ENCODE peak calls at places on chromosomes 1 and 21, in nine cellular contexts. One of them, this sample, is unnamed.

GRCh38 chr1:159829822-159830455 is 3.3 kb downstream of the SLAMF8 start:
- DNase-seq in CD8-positive, alpha-beta memory T cell: no peak
- DNase-seq in GM23248: peak
- DNase-seq in CD8-positive, alpha-beta T cell: no peak
- DNase-seq in endodermal cell: no peak
- DNase-seq in SJSA1: no peak
- DNase-seq in RWPE1: no peak
- DNase-seq in H9: no peak
- DNase-seq in heart right ventricle: no peak
- DNase-seq in this sample: no peak

GRCh38 chr1:117312453-117313138 is 54.7 kb upstream of the MAN1A2 start:
- DNase-seq in CD8-positive, alpha-beta memory T cell: no peak
- DNase-seq in GM23248: peak
- DNase-seq in CD8-positive, alpha-beta T cell: no peak
- DNase-seq in endodermal cell: no peak
- DNase-seq in SJSA1: peak
- DNase-seq in RWPE1: peak
- DNase-seq in H9: no peak
- DNase-seq in heart right ventricle: no peak
- DNase-seq in this sample: peak

GRCh38 chr1:85203573-85204169 is 2.9 kb upstream of the SYDE2 start:
- DNase-seq in CD8-positive, alpha-beta memory T cell: no peak
- DNase-seq in GM23248: peak
- DNase-seq in CD8-positive, alpha-beta T cell: no peak
- DNase-seq in endodermal cell: no peak
- DNase-seq in SJSA1: no peak
- DNase-seq in RWPE1: no peak
- DNase-seq in H9: no peak
- DNase-seq in heart right ventricle: no peak
- DNase-seq in this sample: no peak

GRCh38 chr1:176566004-176566975 is 103.3 kb downstream of the PAPPA2 start:
- DNase-seq in CD8-positive, alpha-beta memory T cell: no peak
- DNase-seq in GM23248: peak
- DNase-seq in CD8-positive, alpha-beta T cell: no peak
- DNase-seq in endodermal cell: no peak
- DNase-seq in SJSA1: no peak
- DNase-seq in RWPE1: no peak
- DNase-seq in H9: no peak
- DNase-seq in heart right ventricle: no peak
- DNase-seq in this sample: no peak

GRCh38 chr1:208595236-208595635 is 351.1 kb upstream of the PLXNA2 start:
- DNase-seq in CD8-positive, alpha-beta memory T cell: no peak
- DNase-seq in GM23248: no peak
- DNase-seq in CD8-positive, alpha-beta T cell: no peak
- DNase-seq in endodermal cell: no peak
- DNase-seq in SJSA1: no peak
- DNase-seq in RWPE1: no peak
- DNase-seq in H9: no peak
- DNase-seq in heart right ventricle: no peak
- DNase-seq in this sample: no peak

GRCh38 chr1:7727816-7728477 is 43.1 kb upstream of the VAMP3 start:
- DNase-seq in CD8-positive, alpha-beta memory T cell: no peak
- DNase-seq in GM23248: no peak
- DNase-seq in CD8-positive, alpha-beta T cell: no peak
- DNase-seq in endodermal cell: no peak
- DNase-seq in SJSA1: no peak
- DNase-seq in RWPE1: no peak
- DNase-seq in H9: no peak
- DNase-seq in heart right ventricle: no peak
- DNase-seq in this sample: no peak

GRCh38 chr1:24743404-24744211 is 1.6 kb upstream of the CLIC4 start:
- DNase-seq in CD8-positive, alpha-beta memory T cell: no peak
- DNase-seq in GM23248: peak
- DNase-seq in CD8-positive, alpha-beta T cell: no peak
- DNase-seq in endodermal cell: peak
- DNase-seq in SJSA1: peak
- DNase-seq in RWPE1: peak
- DNase-seq in H9: peak
- DNase-seq in heart right ventricle: no peak
- DNase-seq in this sample: peak

GRCh38 chr1:150549496-150550221 is 451 bp downstream of the ADAMTSL4 start:
- DNase-seq in CD8-positive, alpha-beta memory T cell: no peak
- DNase-seq in GM23248: peak
- DNase-seq in CD8-positive, alpha-beta T cell: no peak
- DNase-seq in endodermal cell: peak
- DNase-seq in SJSA1: no peak
- DNase-seq in RWPE1: peak
- DNase-seq in H9: peak
- DNase-seq in heart right ventricle: no peak
- DNase-seq in this sample: no peak

GRCh38 chr1:242454262-242455051 is 70.0 kb downstream of the PLD5 start:
- DNase-seq in CD8-positive, alpha-beta memory T cell: no peak
- DNase-seq in GM23248: peak
- DNase-seq in CD8-positive, alpha-beta T cell: no peak
- DNase-seq in endodermal cell: no peak
- DNase-seq in SJSA1: peak
- DNase-seq in RWPE1: peak
- DNase-seq in H9: no peak
- DNase-seq in heart right ventricle: no peak
- DNase-seq in this sample: no peak

GRCh38 chr1:93710499-93710898 is 28.9 kb upstream of the BCAR3 start:
- DNase-seq in CD8-positive, alpha-beta memory T cell: no peak
- DNase-seq in GM23248: no peak
- DNase-seq in CD8-positive, alpha-beta T cell: no peak
- DNase-seq in endodermal cell: no peak
- DNase-seq in SJSA1: no peak
- DNase-seq in RWPE1: no peak
- DNase-seq in H9: no peak
- DNase-seq in heart right ventricle: no peak
- DNase-seq in this sample: no peak

GRCh38 chr1:178530037-178530402 is 17.1 kb downstream of the TEX35 start:
- DNase-seq in CD8-positive, alpha-beta memory T cell: no peak
- DNase-seq in GM23248: peak
- DNase-seq in CD8-positive, alpha-beta T cell: no peak
- DNase-seq in endodermal cell: peak
- DNase-seq in SJSA1: peak
- DNase-seq in RWPE1: peak
- DNase-seq in H9: no peak
- DNase-seq in heart right ventricle: peak
- DNase-seq in this sample: peak

GRCh38 chr1:21269461-21270085 is 20.7 kb downstream of the ECE1 start:
- DNase-seq in CD8-positive, alpha-beta memory T cell: no peak
- DNase-seq in GM23248: no peak
- DNase-seq in CD8-positive, alpha-beta T cell: no peak
- DNase-seq in endodermal cell: no peak
- DNase-seq in SJSA1: no peak
- DNase-seq in RWPE1: no peak
- DNase-seq in H9: no peak
- DNase-seq in heart right ventricle: no peak
- DNase-seq in this sample: no peak

GRCh38 chr1:147236959-147237791 is 5.3 kb upstream of the CHD1L start:
- DNase-seq in CD8-positive, alpha-beta memory T cell: no peak
- DNase-seq in GM23248: no peak
- DNase-seq in CD8-positive, alpha-beta T cell: no peak
- DNase-seq in endodermal cell: no peak
- DNase-seq in SJSA1: no peak
- DNase-seq in RWPE1: no peak
- DNase-seq in H9: no peak
- DNase-seq in heart right ventricle: no peak
- DNase-seq in this sample: peak

GRCh38 chr21:42400525-42400924 is 3.2 kb upstream of the UBASH3A start:
- DNase-seq in CD8-positive, alpha-beta memory T cell: no peak
- DNase-seq in GM23248: peak
- DNase-seq in CD8-positive, alpha-beta T cell: no peak
- DNase-seq in endodermal cell: no peak
- DNase-seq in SJSA1: peak
- DNase-seq in RWPE1: no peak
- DNase-seq in H9: no peak
- DNase-seq in heart right ventricle: no peak
- DNase-seq in this sample: no peak

GRCh38 chr1:71882241-71883036 is 399.9 kb downstream of the NEGR1 start:
- DNase-seq in CD8-positive, alpha-beta memory T cell: no peak
- DNase-seq in GM23248: no peak
- DNase-seq in CD8-positive, alpha-beta T cell: no peak
- DNase-seq in endodermal cell: no peak
- DNase-seq in SJSA1: no peak
- DNase-seq in RWPE1: no peak
- DNase-seq in H9: no peak
- DNase-seq in heart right ventricle: no peak
- DNase-seq in this sample: no peak

DNA sequence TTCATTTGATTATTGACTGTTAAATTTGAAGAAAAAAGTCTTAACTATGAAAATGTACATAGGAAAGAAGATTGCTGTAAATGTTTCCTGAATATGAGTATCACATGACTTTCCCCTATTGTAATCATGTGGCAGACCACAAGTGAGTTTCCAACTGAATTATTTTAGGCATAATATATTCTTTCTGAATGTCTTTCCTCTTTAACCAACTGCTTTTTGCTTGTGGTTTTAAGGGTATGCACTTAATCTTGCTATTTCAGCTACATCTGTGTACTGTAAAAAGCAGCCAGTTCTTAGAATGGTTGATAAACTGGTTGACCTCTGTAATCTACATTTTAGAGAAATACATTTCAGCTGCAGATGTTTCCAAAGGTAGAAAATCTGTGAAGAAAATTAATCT is 400.7 kb downstream of the NEGR1 start:
- DNase-seq in CD8-positive, alpha-beta memory T cell: no peak
- DNase-seq in GM23248: no peak
- DNase-seq in CD8-positive, alpha-beta T cell: no peak
- DNase-seq in endodermal cell: no peak
- DNase-seq in SJSA1: no peak
- DNase-seq in RWPE1: no peak
- DNase-seq in H9: no peak
- DNase-seq in heart right ventricle: no peak
- DNase-seq in this sample: no peak
- H3K27ac ChIP-seq in CD8-positive, alpha-beta memory T cell: no peak
- H3K27ac ChIP-seq in GM23248: no peak
- H3K27ac ChIP-seq in CD8-positive, alpha-beta T cell: no peak
- H3K27ac ChIP-seq in endodermal cell: no peak
- H3K27ac ChIP-seq in SJSA1: no peak
- H3K27ac ChIP-seq in RWPE1: no peak
- H3K27ac ChIP-seq in H9: no peak
- H3K27ac ChIP-seq in heart right ventricle: no peak
- H3K27ac ChIP-seq in this sample: no peak

GRCh38 chr1:55970711-55971110 is 608.7 kb downstream of the PLPP3 start:
- DNase-seq in CD8-positive, alpha-beta memory T cell: no peak
- DNase-seq in GM23248: peak
- DNase-seq in CD8-positive, alpha-beta T cell: no peak
- DNase-seq in endodermal cell: no peak
- DNase-seq in SJSA1: peak
- DNase-seq in RWPE1: no peak
- DNase-seq in H9: no peak
- DNase-seq in heart right ventricle: no peak
- DNase-seq in this sample: no peak
- H3K27ac ChIP-seq in CD8-positive, alpha-beta memory T cell: no peak
- H3K27ac ChIP-seq in GM23248: no peak
- H3K27ac ChIP-seq in CD8-positive, alpha-beta T cell: no peak
- H3K27ac ChIP-seq in endodermal cell: no peak
- H3K27ac ChIP-seq in SJSA1: no peak
- H3K27ac ChIP-seq in RWPE1: no peak
- H3K27ac ChIP-seq in H9: no peak
- H3K27ac ChIP-seq in heart right ventricle: no peak
- H3K27ac ChIP-seq in this sample: no peak

GRCh38 chr1:40987439-40988276 is 8.2 kb downstream of the CTPS1 start:
- DNase-seq in CD8-positive, alpha-beta memory T cell: no peak
- DNase-seq in GM23248: no peak
- DNase-seq in CD8-positive, alpha-beta T cell: no peak
- DNase-seq in endodermal cell: no peak
- DNase-seq in SJSA1: no peak
- DNase-seq in RWPE1: no peak
- DNase-seq in H9: no peak
- DNase-seq in heart right ventricle: no peak
- DNase-seq in this sample: no peak
- H3K27ac ChIP-seq in CD8-positive, alpha-beta memory T cell: no peak
- H3K27ac ChIP-seq in GM23248: no peak
- H3K27ac ChIP-seq in CD8-positive, alpha-beta T cell: no peak
- H3K27ac ChIP-seq in endodermal cell: no peak
- H3K27ac ChIP-seq in SJSA1: no peak
- H3K27ac ChIP-seq in RWPE1: no peak
- H3K27ac ChIP-seq in H9: no peak
- H3K27ac ChIP-seq in heart right ventricle: no peak
- H3K27ac ChIP-seq in this sample: no peak

DNA sequence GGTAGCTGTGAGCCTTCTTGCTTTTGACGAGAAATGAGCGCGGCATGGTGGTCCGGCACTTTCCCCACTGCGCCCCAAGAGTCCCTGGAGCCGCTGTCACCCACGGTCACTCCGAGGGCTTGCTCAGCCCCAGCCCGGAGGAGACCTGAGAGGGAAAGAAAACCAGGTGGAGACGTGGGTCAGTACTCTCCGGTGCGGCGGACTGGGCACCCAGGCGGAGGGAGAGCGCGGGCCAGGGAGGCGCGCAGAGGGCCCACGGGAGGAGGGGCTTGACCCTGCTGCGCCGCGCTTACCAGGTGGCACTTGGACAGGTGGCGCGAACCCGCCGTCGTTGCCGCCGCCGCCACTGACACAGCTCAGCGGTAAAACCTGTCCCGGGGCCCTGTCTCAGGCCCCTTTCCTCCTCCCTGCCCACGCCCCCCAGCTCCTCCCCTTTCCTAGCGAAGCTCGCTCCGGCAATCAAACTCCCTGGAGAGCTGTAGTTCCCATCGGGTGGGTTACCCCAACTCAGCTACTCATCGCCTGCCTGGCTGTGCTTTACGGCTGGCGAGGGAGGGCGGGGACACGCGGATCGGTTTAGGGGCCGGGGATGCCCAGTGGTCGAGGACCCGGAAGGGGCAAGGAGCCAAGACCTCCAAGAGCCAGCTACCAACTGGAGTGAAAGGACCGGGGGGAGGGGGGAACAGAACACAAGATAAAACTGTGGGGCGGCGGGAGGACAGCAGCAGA is 3.1 kb downstream of the GFI1 start:
- DNase-seq in CD8-positive, alpha-beta memory T cell: peak
- DNase-seq in GM23248: peak
- DNase-seq in CD8-positive, alpha-beta T cell: peak
- DNase-seq in endodermal cell: peak
- DNase-seq in SJSA1: no peak
- DNase-seq in RWPE1: no peak
- DNase-seq in H9: peak
- DNase-seq in heart right ventricle: peak
- DNase-seq in this sample: no peak
- H3K27ac ChIP-seq in CD8-positive, alpha-beta memory T cell: peak
- H3K27ac ChIP-seq in GM23248: no peak
- H3K27ac ChIP-seq in CD8-positive, alpha-beta T cell: peak
- H3K27ac ChIP-seq in endodermal cell: no peak
- H3K27ac ChIP-seq in SJSA1: no peak
- H3K27ac ChIP-seq in RWPE1: no peak
- H3K27ac ChIP-seq in H9: no peak
- H3K27ac ChIP-seq in heart right ventricle: no peak
- H3K27ac ChIP-seq in this sample: no peak